ENCODE peak calls at places on chromosome 12, in ten cellular contexts. One of them, this sample, is unnamed.

GRCh38 chr12:9829990-9830389 is 2.7 kb downstream of the KLRF1 start:
- DNase-seq in SK-N-SH: no peak
- DNase-seq in fibroblast of lung: no peak
- DNase-seq in DND-41: no peak
- DNase-seq in K562: no peak
- DNase-seq in PC-3: no peak
- DNase-seq in keratinocyte: no peak
- DNase-seq in HCT116: no peak
- DNase-seq in GM23248: no peak
- DNase-seq in neuronal stem cell: no peak
- DNase-seq in this sample: no peak

GRCh38 chr12:57842342-57843294 is 3.9 kb downstream of the CTDSP2 start:
- DNase-seq in SK-N-SH: no peak
- DNase-seq in fibroblast of lung: no peak
- DNase-seq in DND-41: peak; percentile 40
- DNase-seq in K562: no peak
- DNase-seq in PC-3: no peak
- DNase-seq in keratinocyte: no peak
- DNase-seq in HCT116: no peak
- DNase-seq in GM23248: peak; percentile 66
- DNase-seq in neuronal stem cell: no peak
- DNase-seq in this sample: peak; percentile 49

GRCh38 chr12:31929140-31929526 is 30.1 kb upstream of the RESF1 start:
- DNase-seq in SK-N-SH: no peak
- DNase-seq in fibroblast of lung: no peak
- DNase-seq in DND-41: no peak
- DNase-seq in K562: no peak
- DNase-seq in PC-3: no peak
- DNase-seq in keratinocyte: no peak
- DNase-seq in HCT116: no peak
- DNase-seq in GM23248: no peak
- DNase-seq in neuronal stem cell: no peak
- DNase-seq in this sample: no peak

GRCh38 chr12:6950944-6951540 is at the start of gene PTPN6:
- DNase-seq in SK-N-SH: peak; percentile 11
- DNase-seq in fibroblast of lung: no peak
- DNase-seq in DND-41: peak; percentile 48
- DNase-seq in K562: no peak
- DNase-seq in PC-3: no peak
- DNase-seq in keratinocyte: no peak
- DNase-seq in HCT116: no peak
- DNase-seq in GM23248: no peak
- DNase-seq in neuronal stem cell: no peak
- DNase-seq in this sample: peak; percentile 96

GRCh38 chr12:40106655-40107054 is 774 bp upstream of the SLC2A13 start:
- DNase-seq in SK-N-SH: no peak
- DNase-seq in fibroblast of lung: no peak
- DNase-seq in DND-41: no peak
- DNase-seq in K562: no peak
- DNase-seq in PC-3: peak; percentile 18
- DNase-seq in keratinocyte: no peak
- DNase-seq in HCT116: no peak
- DNase-seq in GM23248: no peak
- DNase-seq in neuronal stem cell: no peak
- DNase-seq in this sample: no peak

GRCh38 chr12:84329933-84330332 is 582.7 kb downstream of the SLC6A15 start:
- DNase-seq in SK-N-SH: no peak
- DNase-seq in fibroblast of lung: no peak
- DNase-seq in DND-41: no peak
- DNase-seq in K562: no peak
- DNase-seq in PC-3: peak; percentile 73
- DNase-seq in keratinocyte: no peak
- DNase-seq in HCT116: no peak
- DNase-seq in GM23248: no peak
- DNase-seq in neuronal stem cell: no peak
- DNase-seq in this sample: no peak

GRCh38 chr12:118188690-118189371 is 52.9 kb downstream of the PEBP1 start:
- DNase-seq in SK-N-SH: peak; percentile 62
- DNase-seq in fibroblast of lung: peak; percentile 81
- DNase-seq in DND-41: no peak
- DNase-seq in K562: no peak
- DNase-seq in PC-3: no peak
- DNase-seq in keratinocyte: no peak
- DNase-seq in HCT116: no peak
- DNase-seq in GM23248: peak; percentile 65
- DNase-seq in neuronal stem cell: no peak
- DNase-seq in this sample: no peak

GRCh38 chr12:12141000-12141399 is 70.3 kb downstream of the BCL2L14 start:
- DNase-seq in SK-N-SH: no peak
- DNase-seq in fibroblast of lung: no peak
- DNase-seq in DND-41: no peak
- DNase-seq in K562: no peak
- DNase-seq in PC-3: no peak
- DNase-seq in keratinocyte: no peak
- DNase-seq in HCT116: no peak
- DNase-seq in GM23248: no peak
- DNase-seq in neuronal stem cell: no peak
- DNase-seq in this sample: no peak

GRCh38 chr12:63047146-63047545 is 103.9 kb downstream of the AVPR1A start:
- DNase-seq in SK-N-SH: no peak
- DNase-seq in fibroblast of lung: no peak
- DNase-seq in DND-41: no peak
- DNase-seq in K562: no peak
- DNase-seq in PC-3: no peak
- DNase-seq in keratinocyte: no peak
- DNase-seq in HCT116: no peak
- DNase-seq in GM23248: no peak
- DNase-seq in neuronal stem cell: no peak
- DNase-seq in this sample: no peak

GRCh38 chr12:68240975-68241374 is 12.4 kb downstream of the IL22 start:
- DNase-seq in SK-N-SH: no peak
- DNase-seq in fibroblast of lung: peak; percentile 51
- DNase-seq in DND-41: peak; percentile 72
- DNase-seq in K562: no peak
- DNase-seq in PC-3: peak; percentile 8
- DNase-seq in keratinocyte: no peak
- DNase-seq in HCT116: no peak
- DNase-seq in GM23248: peak; percentile 59
- DNase-seq in neuronal stem cell: no peak
- DNase-seq in this sample: no peak

GRCh38 chr12:57381693-57382220 is 49.1 kb downstream of the R3HDM2 start:
- DNase-seq in SK-N-SH: no peak
- DNase-seq in fibroblast of lung: no peak
- DNase-seq in DND-41: no peak
- DNase-seq in K562: no peak
- DNase-seq in PC-3: no peak
- DNase-seq in keratinocyte: no peak
- DNase-seq in HCT116: no peak
- DNase-seq in GM23248: no peak
- DNase-seq in neuronal stem cell: no peak
- DNase-seq in this sample: no peak

GRCh38 chr12:25970916-25971674 is 12.6 kb downstream of the RASSF8 start:
- DNase-seq in SK-N-SH: no peak
- DNase-seq in fibroblast of lung: no peak
- DNase-seq in DND-41: no peak
- DNase-seq in K562: no peak
- DNase-seq in PC-3: no peak
- DNase-seq in keratinocyte: no peak
- DNase-seq in HCT116: no peak
- DNase-seq in GM23248: peak; percentile 60
- DNase-seq in neuronal stem cell: no peak
- DNase-seq in this sample: no peak

GRCh38 chr12:54460317-54460935 is 13.0 kb downstream of the GTSF1 start:
- DNase-seq in SK-N-SH: no peak
- DNase-seq in fibroblast of lung: no peak
- DNase-seq in DND-41: no peak
- DNase-seq in K562: no peak
- DNase-seq in PC-3: peak; percentile 27
- DNase-seq in keratinocyte: no peak
- DNase-seq in HCT116: no peak
- DNase-seq in GM23248: no peak
- DNase-seq in neuronal stem cell: no peak
- DNase-seq in this sample: no peak

GRCh38 chr12:47841910-47842309 is 22.2 kb upstream of the HDAC7 start:
- DNase-seq in SK-N-SH: no peak
- DNase-seq in fibroblast of lung: no peak
- DNase-seq in DND-41: no peak
- DNase-seq in K562: no peak
- DNase-seq in PC-3: no peak
- DNase-seq in keratinocyte: no peak
- DNase-seq in HCT116: no peak
- DNase-seq in GM23248: peak; percentile 59
- DNase-seq in neuronal stem cell: no peak
- DNase-seq in this sample: no peak

GRCh38 chr12:122980192-122981035 is at the start of gene ARL6IP4:
- DNase-seq in SK-N-SH: peak; percentile 91
- DNase-seq in fibroblast of lung: peak; percentile 61
- DNase-seq in DND-41: peak; percentile 70
- DNase-seq in K562: peak; percentile 90
- DNase-seq in PC-3: peak; percentile 67
- DNase-seq in keratinocyte: no peak
- DNase-seq in HCT116: no peak
- DNase-seq in GM23248: peak; percentile 86
- DNase-seq in neuronal stem cell: peak; percentile 51
- DNase-seq in this sample: peak; percentile 88

GRCh38 chr12:51954465-51955361 is 3.2 kb downstream of the ACVR1B start:
- DNase-seq in SK-N-SH: no peak
- DNase-seq in fibroblast of lung: peak; percentile 37
- DNase-seq in DND-41: no peak
- DNase-seq in K562: no peak
- DNase-seq in PC-3: peak; percentile 82
- DNase-seq in keratinocyte: no peak
- DNase-seq in HCT116: no peak
- DNase-seq in GM23248: peak; percentile 42
- DNase-seq in neuronal stem cell: no peak
- DNase-seq in this sample: no peak

GRCh38 chr12:14283489-14284144 is 81.9 kb upstream of the ATF7IP start:
- DNase-seq in SK-N-SH: no peak
- DNase-seq in fibroblast of lung: no peak
- DNase-seq in DND-41: no peak
- DNase-seq in K562: no peak
- DNase-seq in PC-3: no peak
- DNase-seq in keratinocyte: no peak
- DNase-seq in HCT116: no peak
- DNase-seq in GM23248: no peak
- DNase-seq in neuronal stem cell: no peak
- DNase-seq in this sample: peak; percentile 75

GRCh38 chr12:98575013-98575412 is 18.5 kb upstream of the SLC25A3 start:
- DNase-seq in SK-N-SH: no peak
- DNase-seq in fibroblast of lung: no peak
- DNase-seq in DND-41: no peak
- DNase-seq in K562: no peak
- DNase-seq in PC-3: no peak
- DNase-seq in keratinocyte: no peak
- DNase-seq in HCT116: no peak
- DNase-seq in GM23248: no peak
- DNase-seq in neuronal stem cell: no peak
- DNase-seq in this sample: no peak

DNA sequence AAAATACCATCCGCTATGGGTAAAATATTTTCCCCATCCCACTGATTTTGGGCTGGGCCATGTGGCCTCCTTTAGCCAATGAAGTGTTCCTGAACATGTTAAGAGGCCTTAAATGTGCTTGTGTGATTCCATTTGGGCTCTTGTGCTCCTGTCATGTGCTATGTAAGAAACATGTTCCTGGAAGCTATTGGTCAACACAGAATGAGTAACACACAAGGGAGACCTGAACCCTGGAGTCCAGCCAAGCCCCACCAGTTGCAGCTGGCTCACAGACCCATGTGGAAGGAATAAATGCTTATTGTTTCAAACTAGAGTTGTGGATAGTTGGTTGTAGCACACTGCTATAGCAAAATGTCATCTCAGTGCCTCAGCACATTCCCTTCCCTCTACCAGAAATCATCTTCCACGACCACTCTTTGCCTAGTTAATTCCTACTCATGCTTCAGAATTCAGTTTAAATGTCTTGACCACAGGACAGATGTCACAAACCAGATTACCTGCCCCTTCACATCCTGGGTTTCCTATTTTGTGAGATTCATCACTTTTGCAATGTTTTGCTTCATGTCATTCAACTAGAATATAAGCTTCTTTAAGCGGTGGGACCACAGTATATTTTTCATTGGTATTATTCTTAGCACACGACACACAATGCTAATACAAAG is 217.3 kb upstream of the EEA1 start:
- DNase-seq in SK-N-SH: no peak
- DNase-seq in fibroblast of lung: peak; percentile 72
- DNase-seq in DND-41: no peak
- DNase-seq in K562: no peak
- DNase-seq in PC-3: peak; percentile 35
- DNase-seq in keratinocyte: no peak
- DNase-seq in HCT116: no peak
- DNase-seq in GM23248: no peak
- DNase-seq in neuronal stem cell: no peak
- DNase-seq in this sample: peak; percentile 29
- H2AFZ ChIP-seq in SK-N-SH: no peak overlapping the region
- H2AFZ ChIP-seq in fibroblast of lung: no peak overlapping the region
- H2AFZ ChIP-seq in DND-41: no peak overlapping the region
- H2AFZ ChIP-seq in K562: peak overlapping the region; percentile 53
- H2AFZ ChIP-seq in PC-3: no peak overlapping the region
- H2AFZ ChIP-seq in keratinocyte: peak overlapping the region; percentile 14
- H2AFZ ChIP-seq in HCT116: no peak overlapping the region
- H2AFZ ChIP-seq in GM23248: no peak overlapping the region
- H2AFZ ChIP-seq in neuronal stem cell: no peak overlapping the region
- H2AFZ ChIP-seq in this sample: no peak overlapping the region

GRCh38 chr12:115838952-115839351 is 438.5 kb downstream of the MED13L start:
- DNase-seq in SK-N-SH: no peak
- DNase-seq in fibroblast of lung: no peak
- DNase-seq in DND-41: no peak
- DNase-seq in K562: no peak
- DNase-seq in PC-3: no peak
- DNase-seq in keratinocyte: no peak
- DNase-seq in HCT116: no peak
- DNase-seq in GM23248: no peak
- DNase-seq in neuronal stem cell: no peak
- DNase-seq in this sample: no peak
- H3K4me3 ChIP-seq in SK-N-SH: no peak overlapping the region
- H3K4me3 ChIP-seq in fibroblast of lung: no peak overlapping the region
- H3K4me3 ChIP-seq in DND-41: no peak overlapping the region
- H3K4me3 ChIP-seq in K562: no peak overlapping the region
- H3K4me3 ChIP-seq in PC-3: no peak overlapping the region
- H3K4me3 ChIP-seq in keratinocyte: no peak overlapping the region
- H3K4me3 ChIP-seq in HCT116: no peak overlapping the region
- H3K4me3 ChIP-seq in GM23248: no peak overlapping the region
- H3K4me3 ChIP-seq in neuronal stem cell: no peak overlapping the region
- H3K4me3 ChIP-seq in this sample: no peak overlapping the region

GRCh38 chr12:93089805-93090569 is 160.9 kb upstream of the EEA1 start:
- DNase-seq in SK-N-SH: no peak
- DNase-seq in fibroblast of lung: peak; percentile 96
- DNase-seq in DND-41: no peak
- DNase-seq in K562: peak; percentile 48
- DNase-seq in PC-3: peak; percentile 81
- DNase-seq in keratinocyte: peak; percentile 85
- DNase-seq in HCT116: peak; percentile 89
- DNase-seq in GM23248: peak; percentile 68
- DNase-seq in neuronal stem cell: no peak
- DNase-seq in this sample: no peak
- H2AFZ ChIP-seq in SK-N-SH: no peak overlapping the region
- H2AFZ ChIP-seq in fibroblast of lung: no peak overlapping the region
- H2AFZ ChIP-seq in DND-41: no peak overlapping the region
- H2AFZ ChIP-seq in K562: peak overlapping the region; percentile 81
- H2AFZ ChIP-seq in PC-3: no peak overlapping the region
- H2AFZ ChIP-seq in keratinocyte: peak overlapping the region; percentile 57
- H2AFZ ChIP-seq in HCT116: peak overlapping the region; percentile 90
- H2AFZ ChIP-seq in GM23248: no peak overlapping the region
- H2AFZ ChIP-seq in neuronal stem cell: no peak overlapping the region
- H2AFZ ChIP-seq in this sample: no peak overlapping the region

GRCh38 chr12:16612647-16613046 is 6.7 kb upstream of the LMO3 start:
- DNase-seq in SK-N-SH: no peak
- DNase-seq in fibroblast of lung: peak; percentile 41
- DNase-seq in DND-41: no peak
- DNase-seq in K562: no peak
- DNase-seq in PC-3: peak; percentile 26
- DNase-seq in keratinocyte: no peak
- DNase-seq in HCT116: no peak
- DNase-seq in GM23248: peak; percentile 35
- DNase-seq in neuronal stem cell: no peak
- DNase-seq in this sample: no peak
- H3K4me3 ChIP-seq in SK-N-SH: no peak overlapping the region
- H3K4me3 ChIP-seq in fibroblast of lung: no peak overlapping the region
- H3K4me3 ChIP-seq in DND-41: no peak overlapping the region
- H3K4me3 ChIP-seq in K562: no peak overlapping the region
- H3K4me3 ChIP-seq in PC-3: no peak overlapping the region
- H3K4me3 ChIP-seq in keratinocyte: no peak overlapping the region
- H3K4me3 ChIP-seq in HCT116: no peak overlapping the region
- H3K4me3 ChIP-seq in GM23248: no peak overlapping the region
- H3K4me3 ChIP-seq in neuronal stem cell: no peak overlapping the region
- H3K4me3 ChIP-seq in this sample: no peak overlapping the region